ENCODE peak calls at places on chromosomes 12 and 14, in ten cellular contexts. H is amygdala, O is HFFc6, M is transverse colon, N is Kasumi-1, D is stomach, I is foreskin keratinocyte, T is H7, U is GM23248, G is HFF-Myc. F is an unnamed sample.

GRCh38 chr12:101969-102878 is 35.7 kb downstream of the IQSEC3 start:
- DNase-seq in G (no peak), D (no peak), T (peak; percentile 77), N (no peak), H (no peak), I (no peak), U (peak; percentile 10), M (no peak), O (no peak), F (no peak)

GRCh38 chr14:68442828-68443460 is 349.9 kb downstream of the ZFP36L1 start:
- DNase-seq in H (no peak), N (no peak), D (no peak), T (no peak), O (no peak), G (no peak), M (no peak), U (peak; percentile 64), I (no peak), F (no peak)

GRCh38 chr12:127060933-127061332 is 1206.0 kb upstream of the TMEM132C start:
- DNase-seq in I (no peak), O (no peak), D (no peak), N (no peak), T (no peak), M (no peak), U (no peak), G (no peak), H (no peak), F (no peak)

GRCh38 chr12:71947645-71948105 is 9.0 kb downstream of the TPH2 start:
- DNase-seq in H (no peak), O (peak; percentile 48), D (no peak), M (no peak), T (peak; percentile 28), I (peak; percentile 69), G (no peak), N (no peak), U (peak; percentile 79), F (peak; percentile 36)

GRCh38 chr14:91402278-91403068 is 15.1 kb downstream of the CCDC88C start:
- DNase-seq in D (peak; percentile 82), I (no peak), U (no peak), M (peak; percentile 59), H (no peak), N (peak; percentile 11), T (no peak), G (no peak), O (no peak), F (no peak)

GRCh38 chr14:99395904-99396530 is 84.6 kb downstream of the SETD3 start:
- DNase-seq in H (no peak), D (peak; percentile 45), T (no peak), O (no peak), N (peak; percentile 19), U (peak; percentile 66), M (no peak), G (no peak), I (peak; percentile 22), F (peak; percentile 71)

GRCh38 chr14:99257673-99258221 is 14.2 kb downstream of the BCL11B start:
- DNase-seq in D (no peak), M (no peak), T (no peak), O (no peak), G (no peak), I (no peak), U (no peak), N (no peak), H (no peak), F (no peak)

GRCh38 chr12:34300376-34301250 is 278.3 kb downstream of the ALG10 start:
- DNase-seq in M (no peak), H (no peak), O (no peak), G (no peak), U (no peak), T (no peak), N (no peak), D (no peak), I (no peak), F (no peak)

GRCh38 chr12:80778005-80778541 is 61.4 kb downstream of the MYF5 start:
- DNase-seq in I (peak; percentile 90), M (peak; percentile 39), D (peak; percentile 33), N (peak; percentile 34), H (no peak), O (peak; percentile 86), U (peak; percentile 70), T (no peak), G (peak; percentile 99), F (peak; percentile 88)

GRCh38 chr12:51622564-51622963 is 31.5 kb downstream of the SCN8A start:
- DNase-seq in N (no peak), O (peak; percentile 25), G (no peak), D (no peak), I (no peak), H (no peak), T (no peak), U (peak; percentile 80), M (no peak), F (peak; percentile 48)

GRCh38 chr12:67018105-67018504 is 251.1 kb upstream of the CAND1 start:
- DNase-seq in T (peak; percentile 10), I (no peak), O (no peak), D (no peak), U (no peak), M (no peak), N (no peak), H (no peak), G (no peak), F (no peak)

GRCh38 chr14:72617391-72618011 is 276.4 kb downstream of the DPF3 start:
- DNase-seq in H (no peak), M (no peak), T (no peak), N (no peak), U (peak; percentile 35), O (peak; percentile 83), D (no peak), G (no peak), I (no peak), F (peak; percentile 44)

GRCh38 chr12:64457923-64458322 is 6.0 kb downstream of the TBK1 start:
- DNase-seq in I (no peak), M (no peak), D (no peak), O (no peak), N (no peak), U (no peak), T (no peak), G (no peak), H (no peak), F (no peak)

GRCh38 chr14:101175731-101176534 is 272.4 kb upstream of the RTL1 start:
- DNase-seq in O (no peak), T (no peak), I (no peak), H (no peak), N (no peak), G (no peak), D (no peak), U (no peak), M (no peak), F (no peak)

GRCh38 chr12:71476513-71476912 is 36.9 kb downstream of the LGR5 start:
- DNase-seq in M (no peak), U (peak; percentile 88), O (peak; percentile 77), N (no peak), G (no peak), H (no peak), I (peak; percentile 27), T (no peak), D (no peak), F (peak; percentile 31)

GRCh38 chr14:61977217-61977616 is 215.0 kb downstream of the SNAPC1 start:
- DNase-seq in M (no peak), U (peak; percentile 60), T (no peak), D (no peak), I (no peak), H (no peak), N (no peak), G (no peak), O (peak; percentile 38), F (no peak)

GRCh38 chr14:30521899-30522736 is 36.8 kb upstream of the G2E3 start:
- DNase-seq in O (peak; percentile 22), N (peak; percentile 75), D (no peak), I (no peak), G (peak; percentile 10), M (no peak), T (peak; percentile 9), H (no peak), U (peak; percentile 58), F (peak; percentile 50)

GRCh38 chr14:25111061-25111601 is 61.2 kb upstream of the STXBP6 start:
- DNase-seq in N (no peak), M (no peak), T (no peak), H (no peak), O (peak; percentile 100), G (peak; percentile 95), D (peak; percentile 49), I (peak; percentile 40), U (peak; percentile 98), F (peak; percentile 99)

GRCh38 chr12:57740656-57741412 is 2.3 kb upstream of the AGAP2 start:
- DNase-seq in O (no peak), T (no peak), M (peak; percentile 58), D (no peak), G (no peak), U (no peak), I (no peak), H (no peak), N (peak; percentile 96), F (no peak)

GRCh38 chr14:92666251-92666650 is 82.2 kb downstream of the LGMN start:
- DNase-seq in G (no peak), T (no peak), O (no peak), D (no peak), U (no peak), I (no peak), N (no peak), M (no peak), H (no peak), F (no peak)

GRCh38 chr14:52694761-52695480 is 437 bp downstream of the ERO1A start:
- DNase-seq in N (peak; percentile 41), D (peak; percentile 64), I (no peak), M (peak; percentile 64), O (peak; percentile 23), G (no peak), H (no peak), U (peak; percentile 72), T (peak; percentile 35), F (no peak)

GRCh38 chr14:90675399-90675798 is 140.8 kb downstream of the TTC7B start:
- DNase-seq in O (peak; percentile 69), U (peak; percentile 91), M (no peak), H (no peak), N (no peak), G (no peak), T (no peak), D (no peak), I (no peak), F (no peak)

GRCh38 chr14:103130965-103131364 is 7.7 kb downstream of the TNFAIP2 start:
- DNase-seq in I (no peak), H (no peak), D (no peak), G (peak; percentile 76), U (peak; percentile 29), T (peak; percentile 46), O (no peak), N (no peak), M (no peak), F (peak; percentile 85)

GRCh38 chr12:125650587-125650986 is 585.4 kb downstream of the AACS start:
- DNase-seq in M (no peak), U (no peak), G (no peak), O (no peak), D (no peak), H (no peak), T (no peak), N (no peak), I (no peak), F (no peak)

GRCh38 chr14:28083456-28083855 is 683.1 kb upstream of the FOXG1 start:
- DNase-seq in N (no peak), O (no peak), D (no peak), G (no peak), T (no peak), U (no peak), I (peak; percentile 70), H (no peak), M (no peak), F (no peak)

GRCh38 chr14:50944647-50945413 is 547 bp upstream of the PYGL start:
- DNase-seq in M (peak; percentile 63), H (no peak), T (no peak), I (peak; percentile 71), U (peak; percentile 69), O (no peak), N (peak; percentile 78), G (no peak), D (peak; percentile 50), F (peak; percentile 25)

F was measured in kidney glomerular epithelial cell.